ENCODE peak calls at places on chromosomes 12 and 14, in nine cellular contexts. F, D, T, X, H, Y, A, P and S are unnamed samples.

GRCh38 chr12:76670776-76671175 is 93.1 kb upstream of the ZDHHC17 start:
- DNase-seq in H (no peak), D (no peak), T (peak), A (peak), P (peak), Y (no peak), F (no peak), X (no peak), S (no peak)

GRCh38 chr14:80809663-80810062 is 131.9 kb downstream of the CEP128 start:
- DNase-seq in P (no peak), T (no peak), H (no peak), D (no peak), Y (no peak), F (no peak), X (no peak), A (no peak), S (no peak)

GRCh38 chr14:64209428-64210165 is 84.6 kb downstream of the ESR2 start:
- DNase-seq in T (peak), A (no peak), X (no peak), D (peak), Y (no peak), H (peak), P (peak), F (no peak), S (no peak)

GRCh38 chr12:46224401-46224800 is 44.4 kb downstream of the SLC38A1 start:
- DNase-seq in F (no peak), P (peak), Y (peak), T (no peak), H (no peak), X (no peak), A (no peak), D (no peak), S (no peak)

GRCh38 chr14:91308337-91308736 is 63.8 kb upstream of the GPR68 start:
- DNase-seq in F (no peak), D (no peak), T (no peak), Y (no peak), A (no peak), P (no peak), H (no peak), X (no peak), S (no peak)

GRCh38 chr12:59118356-59118755 is 198.1 kb upstream of the LRIG3 start:
- DNase-seq in H (no peak), F (no peak), X (no peak), P (no peak), T (no peak), Y (no peak), A (no peak), D (no peak), S (no peak)

GRCh38 chr12:118513554-118513953 is 137.2 kb downstream of the SUDS3 start:
- DNase-seq in X (no peak), F (no peak), T (no peak), Y (no peak), H (no peak), D (no peak), P (no peak), A (no peak), S (no peak)

GRCh38 chr14:36455241-36455627 is 64.8 kb downstream of the NKX2-1 start:
- DNase-seq in Y (no peak), F (no peak), A (no peak), X (no peak), H (no peak), D (no peak), T (no peak), P (no peak), S (no peak)

GRCh38 chr12:6106208-6106607 is 18.3 kb downstream of the VWF start:
- DNase-seq in H (no peak), A (no peak), D (no peak), X (no peak), F (no peak), Y (no peak), P (no peak), T (no peak), S (no peak)

GRCh38 chr14:90060965-90061848 is 587 bp upstream of the KCNK13 start:
- DNase-seq in D (no peak), A (no peak), H (no peak), P (no peak), X (no peak), F (no peak), T (no peak), Y (no peak), S (no peak)

GRCh38 chr14:54689928-54690327 is 123.0 kb downstream of the SAMD4A start:
- DNase-seq in P (no peak), X (no peak), A (no peak), H (no peak), F (no peak), D (no peak), Y (no peak), T (no peak), S (no peak)

GRCh38 chr14:50410921-50411320 is 14.2 kb upstream of the CDKL1 start:
- DNase-seq in D (no peak), T (peak), F (no peak), X (no peak), Y (no peak), H (no peak), P (peak), A (no peak), S (no peak)

GRCh38 chr14:50928002-50928635 is 16.2 kb downstream of the PYGL start:
- DNase-seq in A (no peak), Y (no peak), D (no peak), H (peak), X (no peak), F (no peak), T (peak), P (peak), S (no peak)

GRCh38 chr14:95156153-95156764 is 1.1 kb downstream of the DICER1 start:
- DNase-seq in P (peak), H (peak), X (no peak), D (no peak), T (no peak), F (no peak), Y (no peak), A (peak), S (no peak)

GRCh38 chr12:125518074-125518473 is 452.8 kb downstream of the AACS start:
- DNase-seq in Y (peak), X (no peak), D (no peak), T (no peak), F (no peak), H (peak), A (no peak), P (no peak), S (no peak)